ENCODE peak calls at places on chromosome 18, in seven cellular contexts. A, E, J, G, Y, Q and N are unnamed samples.

GRCh38 chr18:25113081-25113480 is 238.9 kb downstream of the ZNF521 start:
- DNase-seq in A (no peak), E (no peak), J (no peak), G (no peak), Y (no peak), Q (no peak), N (no peak)

GRCh38 chr18:35511428-35511827 is 13.7 kb upstream of the INO80C start:
- DNase-seq in A (no peak), E (peak; percentile 79), J (no peak), G (peak; percentile 29), Y (no peak), Q (no peak), N (no peak)

GRCh38 chr18:49399003-49399402 is 61.4 kb downstream of the DYM start:
- DNase-seq in A (no peak), E (no peak), J (peak; percentile 4), G (no peak), Y (no peak), Q (no peak), N (no peak)

GRCh38 chr18:70671889-70672551 is 383.2 kb downstream of the SOCS6 start:
- DNase-seq in A (no peak), E (no peak), J (no peak), G (no peak), Y (no peak), Q (no peak), N (no peak)

GRCh38 chr18:69916412-69916811 is 31.3 kb downstream of the CD226 start:
- DNase-seq in A (no peak), E (no peak), J (no peak), G (no peak), Y (no peak), Q (no peak), N (no peak)

GRCh38 chr18:10927980-10928605 is 221.3 kb downstream of the PIEZO2 start:
- DNase-seq in A (no peak), E (peak; percentile 72), J (no peak), G (no peak), Y (no peak), Q (no peak), N (no peak)

GRCh38 chr18:61743775-61744531 is 148.9 kb downstream of the RNF152 start:
- DNase-seq in A (no peak), E (no peak), J (no peak), G (no peak), Y (no peak), Q (no peak), N (no peak)

GRCh38 chr18:35127201-35127600 is 86.0 kb downstream of the MAPRE2 start:
- DNase-seq in A (no peak), E (no peak), J (no peak), G (no peak), Y (peak; percentile 19), Q (peak; percentile 35), N (no peak)

GRCh38 chr18:21264651-21265050 is 22.6 kb downstream of the GREB1L start:
- DNase-seq in A (no peak), E (no peak), J (no peak), G (no peak), Y (peak; percentile 89), Q (no peak), N (no peak)

GRCh38 chr18:76977681-76978234 is 154.8 kb downstream of the MBP start:
- DNase-seq in A (no peak), E (no peak), J (no peak), G (peak; percentile 32), Y (no peak), Q (no peak), N (no peak)

GRCh38 chr18:75247041-75247551 is 36.5 kb downstream of the TSHZ1 start:
- DNase-seq in A (no peak), E (no peak), J (peak; percentile 53), G (no peak), Y (no peak), Q (no peak), N (no peak)

GRCh38 chr18:49247786-49248185 is 212.7 kb downstream of the DYM start:
- DNase-seq in A (no peak), E (no peak), J (no peak), G (no peak), Y (no peak), Q (no peak), N (no peak)

GRCh38 chr18:42568773-42569172 is 546.7 kb downstream of the RIT2 start:
- DNase-seq in A (no peak), E (no peak), J (no peak), G (no peak), Y (no peak), Q (no peak), N (no peak)

GRCh38 chr18:26091047-26091630 is 726 bp upstream of the SS18 start:
- DNase-seq in A (no peak), E (peak; percentile 51), J (no peak), G (no peak), Y (peak; percentile 54), Q (no peak), N (no peak)

GRCh38 chr18:44320619-44321460 is 359.8 kb upstream of the SETBP1 start:
- DNase-seq in A (no peak), E (no peak), J (no peak), G (peak; percentile 49), Y (no peak), Q (no peak), N (no peak)

GRCh38 chr18:51559902-51560287 is 362.4 kb upstream of the MEX3C start:
- DNase-seq in A (no peak), E (no peak), J (no peak), G (no peak), Y (no peak), Q (no peak), N (no peak)

GRCh38 chr18:33699372-33699771 is 121.4 kb downstream of the ASXL3 start:
- DNase-seq in A (no peak), E (peak; percentile 8), J (no peak), G (no peak), Y (no peak), Q (no peak), N (no peak)

GRCh38 chr18:45920367-45920766 is 46.8 kb downstream of the EPG5 start:
- DNase-seq in A (no peak), E (no peak), J (peak; percentile 68), G (no peak), Y (no peak), Q (no peak), N (no peak)
- TF ChIP-seq TAF1 in A (no peak), E (no peak), J (no peak), G (no peak), Y (no peak), Q (no peak), N (no peak)

GRCh38 chr18:392926-393325 is 107.6 kb downstream of the COLEC12 start:
- DNase-seq in A (no peak), E (no peak), J (no peak), G (no peak), Y (no peak), Q (no peak), N (no peak)
- TF ChIP-seq TAF1 in A (no peak), E (no peak), J (no peak), G (no peak), Y (no peak), Q (no peak), N (no peak)

DNA sequence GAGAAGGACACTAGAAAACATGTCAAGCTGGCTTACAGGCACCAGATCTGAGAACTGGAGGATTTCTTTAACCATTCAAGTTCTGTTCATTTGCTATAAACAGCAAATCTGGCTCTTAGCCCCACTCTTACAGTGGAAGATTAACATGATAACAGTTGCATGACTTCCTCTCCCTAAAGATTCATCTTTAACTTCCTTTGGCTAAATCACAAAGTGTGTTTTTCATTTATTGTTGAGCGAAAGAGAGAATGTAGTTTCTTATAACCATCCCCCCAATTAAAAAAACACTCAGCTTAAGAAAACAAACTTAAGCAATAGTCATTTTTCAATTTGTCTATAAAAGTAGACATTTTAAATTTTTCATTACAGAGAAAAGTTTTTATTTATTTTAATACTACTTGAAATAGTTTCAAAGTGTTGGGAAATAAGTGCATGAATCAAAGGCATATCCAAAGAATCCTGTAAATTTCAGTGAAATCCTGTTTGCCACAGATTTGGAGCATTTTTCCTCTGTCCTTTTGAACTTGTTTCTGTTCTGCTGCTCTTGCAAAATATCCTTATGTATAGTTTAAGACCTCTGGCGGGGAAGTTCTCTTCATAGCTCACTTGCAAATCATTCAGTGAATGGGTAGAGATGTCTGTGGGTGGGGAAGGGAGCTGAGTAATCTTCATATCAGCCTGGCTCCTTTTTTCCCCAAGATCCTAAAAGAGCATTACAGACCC is 241.0 kb upstream of the RBBP8 start:
- DNase-seq in A (no peak), E (no peak), J (no peak), G (no peak), Y (no peak), Q (no peak), N (no peak)
- TF ChIP-seq TAF1 in A (no peak), E (no peak), J (no peak), G (no peak), Y (no peak), Q (no peak), N (no peak)

GRCh38 chr18:29749699-29750098 is 1292.8 kb downstream of the DSC3 start:
- DNase-seq in A (no peak), E (no peak), J (no peak), G (no peak), Y (no peak), Q (no peak), N (no peak)
- TF ChIP-seq TAF1 in A (no peak), E (no peak), J (no peak), G (no peak), Y (no peak), Q (no peak), N (no peak)

GRCh38 chr18:48032876-48033769 is 102.7 kb upstream of the SMAD2 start:
- DNase-seq in A (no peak), E (no peak), J (no peak), G (no peak), Y (no peak), Q (no peak), N (no peak)

GRCh38 chr18:48036191-48036590 is 105.7 kb upstream of the SMAD2 start:
- DNase-seq in A (no peak), E (no peak), J (no peak), G (no peak), Y (no peak), Q (no peak), N (no peak)

GRCh38 chr18:48034651-48035555 is 104.4 kb upstream of the SMAD2 start:
- DNase-seq in A (no peak), E (no peak), J (peak; percentile 71), G (no peak), Y (no peak), Q (no peak), N (no peak)

GRCh38 chr18:48035556-48035860 is 105.0 kb upstream of the SMAD2 start:
- DNase-seq in A (no peak), E (no peak), J (no peak), G (no peak), Y (no peak), Q (no peak), N (no peak)

DNA sequence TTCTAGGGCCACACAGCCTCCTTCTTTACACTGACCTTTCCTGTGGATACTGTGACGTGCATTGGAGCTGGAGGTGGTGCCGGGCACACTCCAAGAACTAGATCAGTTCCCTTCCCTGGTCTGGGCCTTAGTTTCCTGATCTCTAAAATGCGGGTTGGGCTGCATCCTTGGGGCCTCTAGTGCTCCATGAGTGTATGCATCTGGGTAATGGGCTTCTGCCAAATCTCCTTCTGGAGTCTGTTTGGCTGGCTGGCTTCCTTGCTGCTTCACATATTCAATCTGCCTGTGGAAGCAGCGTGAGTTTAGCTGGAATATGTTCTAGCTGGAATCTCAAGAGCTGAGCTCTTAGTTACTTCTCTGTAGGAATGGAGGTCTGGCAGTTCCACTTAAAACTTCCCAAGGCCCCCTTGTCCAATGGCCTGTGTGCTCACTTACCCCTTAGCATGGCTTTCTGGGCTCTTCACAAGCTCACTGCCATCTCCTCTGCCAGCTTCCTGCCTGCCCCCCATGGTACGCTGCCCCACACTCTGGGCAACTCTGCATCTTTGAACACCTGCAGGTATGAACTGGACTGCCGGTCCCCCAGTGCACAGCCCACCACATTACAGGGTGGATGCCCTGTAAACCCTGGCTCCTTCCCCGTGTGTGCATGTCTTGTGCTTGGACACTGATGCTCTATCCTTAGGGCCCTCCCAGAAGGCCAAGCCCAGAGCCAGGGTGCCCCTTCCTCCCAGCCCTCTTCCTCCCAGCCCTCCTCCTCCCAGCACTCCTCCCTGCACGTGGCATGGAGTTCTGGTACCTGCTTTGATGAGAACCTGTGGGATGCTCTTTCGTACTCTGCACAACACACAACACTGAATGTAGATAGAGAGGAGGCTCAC is 103.6 kb upstream of the SMAD2 start:
- DNase-seq in A (no peak), E (no peak), J (no peak), G (no peak), Y (no peak), Q (no peak), N (no peak)
- TF ChIP-seq TAF1 in A (no peak), E (no peak), J (no peak), G (no peak), Y (no peak), Q (no peak), N (no peak)